ENCODE peak calls at places on chromosomes 1 and 21, in ten cellular contexts. K is heart left ventricle, E is testis, O is IMR-90, X is tibial nerve, Q is ovary, L is endothelial cell of umbilical vein, P is sigmoid colon, C is A549, U is GM12878. G is an unnamed sample.
A peak's percentile ranks its signal among the peaks of the same experiment; 100 is the strongest.

GRCh38 chr1:113912594-113913311 is 7.6 kb downstream of the DCLRE1B start:
- DNase-seq in U (no peak), O (peak; percentile 88), X (no peak), P (no peak), C (no peak), E (peak; percentile 70), L (peak; percentile 21), Q (peak; percentile 42), K (peak; percentile 66), G (peak; percentile 66)

GRCh38 chr1:209045326-209046057 is 538.0 kb upstream of the CAMK1G start:
- DNase-seq in O (no peak), P (no peak), E (no peak), Q (no peak), U (no peak), L (no peak), X (no peak), K (no peak), C (no peak), G (peak; percentile 87)

GRCh38 chr1:86537928-86538695 is 8.8 kb upstream of the CLCA4 start:
- DNase-seq in C (no peak), U (no peak), E (no peak), Q (no peak), P (no peak), X (no peak), L (no peak), K (no peak), O (peak; percentile 6), G (no peak)

GRCh38 chr1:15323351-15323988 is 76.4 kb downstream of the FHAD1 start:
- DNase-seq in Q (peak; percentile 70), O (peak; percentile 80), X (peak; percentile 83), U (no peak), K (peak; percentile 77), P (peak; percentile 90), E (peak; percentile 91), L (peak; percentile 73), C (peak; percentile 46), G (peak; percentile 86)

GRCh38 chr1:217493290-217493689 is 137.6 kb downstream of the GPATCH2 start:
- DNase-seq in L (no peak), X (no peak), K (no peak), P (no peak), E (no peak), O (peak; percentile 16), U (no peak), Q (no peak), C (no peak), G (no peak)

GRCh38 chr1:32889731-32890278 is 3.5 kb downstream of the HPCA start:
- DNase-seq in L (no peak), E (no peak), Q (no peak), K (no peak), U (no peak), C (no peak), X (no peak), P (peak; percentile 4), O (no peak), G (no peak)

GRCh38 chr1:88075813-88076212 is 608.3 kb upstream of the PKN2 start:
- DNase-seq in O (no peak), K (no peak), X (no peak), C (no peak), E (no peak), L (no peak), U (no peak), Q (no peak), P (no peak), G (no peak)

GRCh38 chr1:47104816-47105215 is 32.4 kb upstream of the CYP4A22 start:
- DNase-seq in K (no peak), U (no peak), L (no peak), E (no peak), C (no peak), Q (no peak), X (no peak), O (no peak), P (no peak), G (no peak)

GRCh38 chr1:59116920-59117542 is 179.9 kb upstream of the FGGY start:
- DNase-seq in U (no peak), P (no peak), O (peak; percentile 56), K (no peak), C (no peak), Q (no peak), X (no peak), L (no peak), E (no peak), G (no peak)

GRCh38 chr1:64363116-64363515 is 106.8 kb upstream of the CACHD1 start:
- DNase-seq in E (no peak), C (no peak), O (no peak), K (no peak), Q (no peak), L (no peak), U (no peak), P (no peak), X (no peak), G (peak; percentile 17)

GRCh38 chr1:237814319-237814924 is 76.3 kb downstream of the ZP4 start:
- DNase-seq in X (no peak), Q (no peak), E (no peak), O (peak; percentile 14), U (no peak), P (no peak), K (no peak), L (no peak), C (no peak), G (no peak)

DNA sequence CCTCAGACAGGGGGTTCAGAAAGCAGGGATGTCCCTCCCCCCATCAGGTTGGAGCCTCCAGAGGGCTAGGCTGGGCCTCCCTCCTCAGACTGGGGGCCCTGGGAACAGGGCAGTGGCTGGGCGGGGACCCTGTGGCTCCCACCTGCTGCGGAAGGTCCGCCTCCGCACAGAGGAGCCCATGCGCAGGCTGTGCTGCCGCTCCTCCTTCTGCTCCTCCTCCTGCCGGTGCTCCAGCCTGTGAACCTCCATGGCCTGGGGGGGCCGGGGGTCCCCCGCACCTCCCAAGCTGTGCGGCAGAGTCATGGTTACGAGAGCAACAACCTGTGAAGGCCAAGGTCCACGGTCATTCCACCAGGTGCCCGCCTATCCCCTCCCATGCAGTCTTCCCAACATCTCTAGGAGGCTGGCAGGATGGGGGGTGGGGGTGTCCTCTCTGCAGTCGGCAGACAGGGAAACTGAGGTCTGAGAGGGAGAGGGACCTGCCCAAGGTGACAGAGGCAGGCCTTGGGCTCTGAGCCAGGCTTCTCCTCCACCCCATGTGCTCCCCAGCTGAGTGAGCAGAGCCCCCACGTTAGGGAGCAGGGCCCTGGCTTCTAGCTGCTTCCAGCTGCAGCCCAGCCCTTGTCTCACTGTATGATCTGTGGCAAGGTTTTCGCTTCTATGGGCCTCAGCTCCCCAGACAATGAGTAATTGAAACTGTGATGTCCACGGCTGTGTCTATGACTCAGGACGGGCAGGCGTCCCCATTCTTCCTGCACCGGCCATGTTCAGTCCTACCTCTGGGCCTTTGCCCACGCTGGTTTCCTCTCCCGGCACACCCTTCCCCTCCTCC is 3.4 kb downstream of the MYOM3 start:
- DNase-seq in C (peak; percentile 63), L (peak; percentile 68), U (no peak), E (peak; percentile 75), X (no peak), K (no peak), P (no peak), O (peak; percentile 69), Q (no peak), G (no peak)
- H3K27ac ChIP-seq in C (peak overlapping the region; percentile 94), L (peak overlapping the region; percentile 53), U (no peak overlapping the region), E (peak overlapping the region; percentile 66), X (peak overlapping the region; percentile 54), K (peak overlapping the region; percentile 100), P (no peak overlapping the region), O (no peak overlapping the region), Q (no peak overlapping the region), G (no peak overlapping the region)

GRCh38 chr1:7389201-7389785 is 381.8 kb upstream of the VAMP3 start:
- DNase-seq in K (no peak), U (no peak), X (no peak), P (peak; percentile 58), L (peak; percentile 30), C (no peak), Q (no peak), E (peak; percentile 15), O (peak; percentile 38), G (no peak)

GRCh38 chr1:7387053-7387861 is 383.8 kb upstream of the VAMP3 start:
- DNase-seq in K (no peak), C (no peak), X (no peak), O (no peak), U (no peak), E (peak; percentile 14), Q (no peak), L (no peak), P (peak; percentile 42), G (no peak)

GRCh38 chr1:7389786-7390603 is 381.1 kb upstream of the VAMP3 start:
- DNase-seq in K (no peak), X (no peak), L (peak; percentile 10), P (peak; percentile 62), C (no peak), U (no peak), O (no peak), E (peak; percentile 15), Q (no peak), G (no peak)

GRCh38 chr1:7388141-7388487 is 383.0 kb upstream of the VAMP3 start:
- DNase-seq in O (no peak), P (peak; percentile 49), C (no peak), K (no peak), X (no peak), U (no peak), L (no peak), Q (peak; percentile 30), E (peak; percentile 71), G (peak; percentile 18)

GRCh38 chr1:7388488-7389185 is 382.5 kb upstream of the VAMP3 start:
- DNase-seq in K (peak; percentile 78), X (no peak), L (peak; percentile 51), P (peak; percentile 71), C (no peak), Q (peak; percentile 61), U (no peak), E (peak; percentile 69), O (peak; percentile 26), G (no peak)
- TF ChIP-seq POLR2A in K (no peak), X (no peak), L (no peak), P (no peak), C (no peak), Q (no peak), U (no peak), E (no peak), O (no peak), G (no peak)

DNA sequence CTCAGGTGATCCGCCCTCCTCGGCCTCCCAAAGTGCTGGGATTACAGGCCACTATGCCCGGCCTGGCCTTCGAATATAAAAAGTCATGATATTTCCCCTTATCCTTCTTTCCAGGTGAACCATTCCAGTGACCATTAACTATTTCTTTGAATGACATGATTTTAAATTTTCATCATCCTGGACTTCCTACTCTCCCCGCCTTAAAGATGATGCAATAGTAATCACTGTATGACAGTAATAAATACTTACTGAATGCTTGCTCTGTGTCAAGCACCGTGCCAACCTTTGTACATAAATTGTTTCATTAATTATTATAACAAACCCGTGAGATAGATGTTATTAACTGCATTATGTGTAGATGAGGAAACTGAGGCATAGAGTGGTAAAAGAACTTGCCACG is 19.9 kb upstream of the ATP1A1 start:
- DNase-seq in P (no peak), O (no peak), K (no peak), E (no peak), U (no peak), Q (no peak), C (no peak), X (no peak), L (no peak), G (no peak)
- H3K27ac ChIP-seq in P (no peak overlapping the region), O (no peak overlapping the region), K (no peak overlapping the region), E (no peak overlapping the region), U (no peak overlapping the region), Q (no peak overlapping the region), C (no peak overlapping the region), X (no peak overlapping the region), L (no peak overlapping the region), G (no peak overlapping the region)

DNA sequence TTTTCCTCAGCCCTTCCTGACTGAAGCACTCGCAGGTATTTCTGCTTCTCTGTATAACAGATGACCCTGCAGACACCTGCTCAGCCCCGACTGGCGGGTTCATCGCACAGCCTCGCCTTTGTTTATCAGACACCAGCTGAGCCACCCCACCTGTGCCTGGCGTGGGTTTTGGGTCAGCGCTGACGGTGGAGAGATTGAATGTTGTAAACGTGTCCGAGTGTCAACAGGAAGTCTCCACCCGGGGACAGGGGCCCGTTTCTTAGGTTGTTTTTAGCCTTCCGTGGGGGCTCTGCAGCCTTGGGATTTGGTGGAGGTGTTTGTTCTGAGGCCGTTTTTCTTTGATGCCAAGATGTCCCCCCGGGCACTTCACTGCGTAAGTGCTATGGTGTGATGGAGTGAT is 60.1 kb downstream of the COL18A1 start:
- DNase-seq in K (peak; percentile 31), E (no peak), L (no peak), P (peak; percentile 57), O (no peak), C (no peak), Q (no peak), U (no peak), X (no peak), G (no peak)
- TF ChIP-seq POLR2A in K (no peak), E (no peak), L (no peak), P (no peak), O (no peak), C (no peak), Q (no peak), U (no peak), X (no peak), G (no peak)

G was measured in body of pancreas.